ENCODE peak calls at places on chromosomes 12 and 14, in six cellular contexts. One of them, this sample, is unnamed.

GRCh38 chr12:78248321-78248720 is 417.6 kb downstream of the NAV3 start:
- DNase-seq in mesenchymal stem cell: no peak
- DNase-seq in H1: no peak
- DNase-seq in IMR-90: no peak
- DNase-seq in neuronal stem cell: no peak
- DNase-seq in mesendoderm: no peak
- DNase-seq in this sample: no peak

GRCh38 chr12:3045494-3045893 is 31.7 kb upstream of the TSPAN9 start:
- DNase-seq in mesenchymal stem cell: no peak
- DNase-seq in H1: no peak
- DNase-seq in IMR-90: no peak
- DNase-seq in neuronal stem cell: no peak
- DNase-seq in mesendoderm: no peak
- DNase-seq in this sample: no peak

GRCh38 chr14:50116986-50117385 is 614 bp upstream of the VCPKMT start:
- DNase-seq in mesenchymal stem cell: no peak
- DNase-seq in H1: no peak
- DNase-seq in IMR-90: no peak
- DNase-seq in neuronal stem cell: no peak
- DNase-seq in mesendoderm: no peak
- DNase-seq in this sample: no peak

GRCh38 chr12:66398931-66399625 is 96.8 kb downstream of the HELB start:
- DNase-seq in mesenchymal stem cell: peak; percentile 37
- DNase-seq in H1: no peak
- DNase-seq in IMR-90: peak; percentile 60
- DNase-seq in neuronal stem cell: no peak
- DNase-seq in mesendoderm: no peak
- DNase-seq in this sample: no peak

GRCh38 chr12:51941669-51942455 is 9.6 kb upstream of the ACVR1B start:
- DNase-seq in mesenchymal stem cell: no peak
- DNase-seq in H1: no peak
- DNase-seq in IMR-90: no peak
- DNase-seq in neuronal stem cell: no peak
- DNase-seq in mesendoderm: no peak
- DNase-seq in this sample: no peak

GRCh38 chr12:75825686-75826085 is 205.9 kb downstream of the PHLDA1 start:
- DNase-seq in mesenchymal stem cell: peak; percentile 72
- DNase-seq in H1: no peak
- DNase-seq in IMR-90: peak; percentile 86
- DNase-seq in neuronal stem cell: no peak
- DNase-seq in mesendoderm: no peak
- DNase-seq in this sample: no peak

GRCh38 chr12:86600664-86601231 is 344.6 kb upstream of the MGAT4C start:
- DNase-seq in mesenchymal stem cell: no peak
- DNase-seq in H1: no peak
- DNase-seq in IMR-90: no peak
- DNase-seq in neuronal stem cell: no peak
- DNase-seq in mesendoderm: no peak
- DNase-seq in this sample: peak; percentile 30

GRCh38 chr12:89084751-89085150 is 267.6 kb downstream of the DUSP6 start:
- DNase-seq in mesenchymal stem cell: peak; percentile 35
- DNase-seq in H1: no peak
- DNase-seq in IMR-90: peak; percentile 80
- DNase-seq in neuronal stem cell: no peak
- DNase-seq in mesendoderm: no peak
- DNase-seq in this sample: no peak

GRCh38 chr12:120015313-120015712 is 26.3 kb downstream of the BICDL1 start:
- DNase-seq in mesenchymal stem cell: no peak
- DNase-seq in H1: no peak
- DNase-seq in IMR-90: no peak
- DNase-seq in neuronal stem cell: no peak
- DNase-seq in mesendoderm: no peak
- DNase-seq in this sample: no peak

GRCh38 chr12:13950502-13950901 is 30.9 kb downstream of the GRIN2B start:
- DNase-seq in mesenchymal stem cell: no peak
- DNase-seq in H1: no peak
- DNase-seq in IMR-90: no peak
- DNase-seq in neuronal stem cell: no peak
- DNase-seq in mesendoderm: peak; percentile 73
- DNase-seq in this sample: no peak

GRCh38 chr14:55665067-55665700 is 85.2 kb downstream of the KTN1 start:
- DNase-seq in mesenchymal stem cell: no peak
- DNase-seq in H1: no peak
- DNase-seq in IMR-90: peak; percentile 21
- DNase-seq in neuronal stem cell: no peak
- DNase-seq in mesendoderm: no peak
- DNase-seq in this sample: no peak

GRCh38 chr14:89435527-89436273 is 18.7 kb upstream of the FOXN3 start:
- DNase-seq in mesenchymal stem cell: no peak
- DNase-seq in H1: no peak
- DNase-seq in IMR-90: no peak
- DNase-seq in neuronal stem cell: no peak
- DNase-seq in mesendoderm: no peak
- DNase-seq in this sample: no peak

GRCh38 chr12:96419576-96420254 is 19.5 kb upstream of the CDK17 start:
- DNase-seq in mesenchymal stem cell: no peak
- DNase-seq in H1: no peak
- DNase-seq in IMR-90: no peak
- DNase-seq in neuronal stem cell: no peak
- DNase-seq in mesendoderm: no peak
- DNase-seq in this sample: no peak

GRCh38 chr12:76790564-76791552 is 26.9 kb downstream of the ZDHHC17 start:
- DNase-seq in mesenchymal stem cell: peak; percentile 34
- DNase-seq in H1: no peak
- DNase-seq in IMR-90: peak; percentile 37
- DNase-seq in neuronal stem cell: no peak
- DNase-seq in mesendoderm: no peak
- DNase-seq in this sample: no peak

GRCh38 chr14:92439551-92440344 is 73.8 kb upstream of the RIN3 start:
- DNase-seq in mesenchymal stem cell: no peak
- DNase-seq in H1: no peak
- DNase-seq in IMR-90: no peak
- DNase-seq in neuronal stem cell: no peak
- DNase-seq in mesendoderm: no peak
- DNase-seq in this sample: no peak

GRCh38 chr12:63889721-63890509 is 45.4 kb downstream of the SRGAP1 start:
- DNase-seq in mesenchymal stem cell: no peak
- DNase-seq in H1: no peak
- DNase-seq in IMR-90: no peak
- DNase-seq in neuronal stem cell: no peak
- DNase-seq in mesendoderm: peak; percentile 17
- DNase-seq in this sample: no peak

GRCh38 chr14:46034305-46034704 is 617.3 kb downstream of the RPL10L start:
- DNase-seq in mesenchymal stem cell: no peak
- DNase-seq in H1: peak; percentile 15
- DNase-seq in IMR-90: no peak
- DNase-seq in neuronal stem cell: no peak
- DNase-seq in mesendoderm: peak; percentile 35
- DNase-seq in this sample: peak; percentile 44

GRCh38 chr12:95733156-95733825 is 57.3 kb downstream of the NTN4 start:
- DNase-seq in mesenchymal stem cell: peak; percentile 91
- DNase-seq in H1: no peak
- DNase-seq in IMR-90: peak; percentile 95
- DNase-seq in neuronal stem cell: no peak
- DNase-seq in mesendoderm: no peak
- DNase-seq in this sample: no peak

GRCh38 chr14:25836647-25837046 is 761.2 kb downstream of the NOVA1 start:
- DNase-seq in mesenchymal stem cell: no peak
- DNase-seq in H1: no peak
- DNase-seq in IMR-90: no peak
- DNase-seq in neuronal stem cell: no peak
- DNase-seq in mesendoderm: no peak
- DNase-seq in this sample: no peak

GRCh38 chr12:33226671-33227070 is 212.9 kb downstream of the SYT10 start:
- DNase-seq in mesenchymal stem cell: no peak
- DNase-seq in H1: no peak
- DNase-seq in IMR-90: no peak
- DNase-seq in neuronal stem cell: no peak
- DNase-seq in mesendoderm: no peak
- DNase-seq in this sample: no peak

GRCh38 chr12:53298154-53298553 is 1.3 kb upstream of the MYG1 start:
- DNase-seq in mesenchymal stem cell: peak; percentile 85
- DNase-seq in H1: no peak
- DNase-seq in IMR-90: peak; percentile 97
- DNase-seq in neuronal stem cell: no peak
- DNase-seq in mesendoderm: no peak
- DNase-seq in this sample: no peak

GRCh38 chr14:31510855-31511254 is 23.0 kb upstream of the GPR33 start:
- DNase-seq in mesenchymal stem cell: no peak
- DNase-seq in H1: no peak
- DNase-seq in IMR-90: no peak
- DNase-seq in neuronal stem cell: no peak
- DNase-seq in mesendoderm: no peak
- DNase-seq in this sample: no peak

GRCh38 chr14:68283378-68284123 is 464.0 kb downstream of the RAD51B start:
- DNase-seq in mesenchymal stem cell: no peak
- DNase-seq in H1: no peak
- DNase-seq in IMR-90: no peak
- DNase-seq in neuronal stem cell: no peak
- DNase-seq in mesendoderm: no peak
- DNase-seq in this sample: no peak

GRCh38 chr12:108773798-108774788 is 42.8 kb upstream of the CORO1C start:
- DNase-seq in mesenchymal stem cell: peak; percentile 87
- DNase-seq in H1: no peak
- DNase-seq in IMR-90: peak; percentile 68
- DNase-seq in neuronal stem cell: no peak
- DNase-seq in mesendoderm: peak; percentile 76
- DNase-seq in this sample: peak; percentile 74

GRCh38 chr12:44876554-44877275 is 600 bp upstream of the NELL2 start:
- DNase-seq in mesenchymal stem cell: peak; percentile 27
- DNase-seq in H1: peak; percentile 27
- DNase-seq in IMR-90: no peak
- DNase-seq in neuronal stem cell: peak; percentile 88
- DNase-seq in mesendoderm: peak; percentile 80
- DNase-seq in this sample: peak; percentile 88

GRCh38 chr12:98644433-98644711 is 216 bp downstream of the IKBIP start:
- DNase-seq in mesenchymal stem cell: no peak
- DNase-seq in H1: no peak
- DNase-seq in IMR-90: no peak
- DNase-seq in neuronal stem cell: no peak
- DNase-seq in mesendoderm: no peak
- DNase-seq in this sample: peak; percentile 79

GRCh38 chr14:106840258-106840657 is 1313.9 kb downstream of the TMEM121 start:
- DNase-seq in mesenchymal stem cell: no peak
- DNase-seq in H1: no peak
- DNase-seq in IMR-90: no peak
- DNase-seq in neuronal stem cell: no peak
- DNase-seq in mesendoderm: no peak
- DNase-seq in this sample: no peak

GRCh38 chr14:96631030-96631429 is 128.8 kb downstream of the PAPOLA start:
- DNase-seq in mesenchymal stem cell: no peak
- DNase-seq in H1: no peak
- DNase-seq in IMR-90: no peak
- DNase-seq in neuronal stem cell: no peak
- DNase-seq in mesendoderm: no peak
- DNase-seq in this sample: peak; percentile 15

GRCh38 chr14:96698846-96699543 is 98.2 kb upstream of the VRK1 start:
- DNase-seq in mesenchymal stem cell: no peak
- DNase-seq in H1: no peak
- DNase-seq in IMR-90: no peak
- DNase-seq in neuronal stem cell: no peak
- DNase-seq in mesendoderm: no peak
- DNase-seq in this sample: no peak

GRCh38 chr12:112121780-112122565 is 3.4 kb upstream of the TRAFD1 start:
- DNase-seq in mesenchymal stem cell: peak; percentile 89
- DNase-seq in H1: no peak
- DNase-seq in IMR-90: peak; percentile 88
- DNase-seq in neuronal stem cell: no peak
- DNase-seq in mesendoderm: peak; percentile 48
- DNase-seq in this sample: peak; percentile 44

GRCh38 chr14:23614395-23614828 is 21.8 kb upstream of the DHRS2 start:
- DNase-seq in mesenchymal stem cell: no peak
- DNase-seq in H1: no peak
- DNase-seq in IMR-90: no peak
- DNase-seq in neuronal stem cell: no peak
- DNase-seq in mesendoderm: no peak
- DNase-seq in this sample: no peak
- H2BK15ac ChIP-seq in mesenchymal stem cell: no peak overlapping the region
- H2BK15ac ChIP-seq in H1: no peak overlapping the region
- H2BK15ac ChIP-seq in IMR-90: no peak overlapping the region
- H2BK15ac ChIP-seq in neuronal stem cell: no peak overlapping the region
- H2BK15ac ChIP-seq in mesendoderm: no peak overlapping the region
- H2BK15ac ChIP-seq in this sample: no peak overlapping the region

DNA sequence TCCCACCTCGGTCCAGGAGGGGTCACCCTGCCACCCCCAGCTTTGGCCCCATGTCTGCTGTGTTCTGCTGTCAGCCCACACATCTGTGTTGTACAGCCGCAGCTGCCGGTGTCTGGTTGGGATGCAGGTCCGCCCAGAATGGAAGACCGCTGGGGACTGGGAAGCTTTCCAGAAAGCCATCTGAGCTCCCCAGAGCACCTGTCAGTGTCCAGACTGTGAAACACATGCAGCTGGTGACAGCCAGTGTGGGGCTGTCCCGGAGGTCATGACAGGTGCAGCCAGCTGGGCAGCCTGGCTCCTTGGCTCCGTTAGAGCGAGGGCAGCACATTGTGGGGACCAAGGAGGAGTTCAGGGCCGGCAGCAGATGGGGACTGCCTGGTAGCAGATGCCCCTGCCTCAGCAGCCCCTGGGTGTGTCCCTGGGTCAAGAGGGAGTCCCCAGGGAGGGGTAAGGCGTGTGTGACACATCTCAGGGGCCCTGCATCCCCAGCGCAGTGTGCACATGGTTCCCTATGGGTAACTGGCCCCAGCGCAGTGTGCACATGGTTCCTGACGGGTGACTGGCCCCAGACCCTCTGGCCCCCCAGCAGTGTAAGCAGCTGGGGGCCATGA is 16.4 kb downstream of the CEP170B start:
- DNase-seq in mesenchymal stem cell: no peak
- DNase-seq in H1: no peak
- DNase-seq in IMR-90: no peak
- DNase-seq in neuronal stem cell: no peak
- DNase-seq in mesendoderm: no peak
- DNase-seq in this sample: no peak
- H2BK15ac ChIP-seq in mesenchymal stem cell: no peak overlapping the region
- H2BK15ac ChIP-seq in H1: no peak overlapping the region
- H2BK15ac ChIP-seq in IMR-90: no peak overlapping the region
- H2BK15ac ChIP-seq in neuronal stem cell: no peak overlapping the region
- H2BK15ac ChIP-seq in mesendoderm: no peak overlapping the region
- H2BK15ac ChIP-seq in this sample: no peak overlapping the region

DNA sequence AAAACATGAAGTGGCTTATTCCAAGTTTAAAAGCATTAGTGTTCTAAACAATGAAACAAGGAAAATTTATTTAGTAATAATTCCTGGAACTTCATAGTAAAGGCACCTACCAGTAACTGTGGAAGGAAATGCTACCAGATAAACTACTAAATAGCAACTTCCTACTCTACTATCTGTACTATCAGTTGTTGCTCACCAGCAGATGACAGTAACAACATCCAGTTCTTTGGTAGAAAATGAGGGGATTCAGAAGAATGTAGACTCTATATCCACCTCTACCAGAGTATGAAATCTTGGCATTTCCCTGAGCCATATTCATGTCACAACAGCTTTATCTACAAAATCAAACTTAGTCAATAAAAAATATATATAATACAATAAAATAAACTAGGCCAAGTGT is 3.1 kb downstream of the ENTPD5 start:
- DNase-seq in mesenchymal stem cell: peak; percentile 45
- DNase-seq in H1: no peak
- DNase-seq in IMR-90: no peak
- DNase-seq in neuronal stem cell: no peak
- DNase-seq in mesendoderm: no peak
- DNase-seq in this sample: no peak
- H2BK15ac ChIP-seq in mesenchymal stem cell: no peak overlapping the region
- H2BK15ac ChIP-seq in H1: no peak overlapping the region
- H2BK15ac ChIP-seq in IMR-90: no peak overlapping the region
- H2BK15ac ChIP-seq in neuronal stem cell: no peak overlapping the region
- H2BK15ac ChIP-seq in mesendoderm: no peak overlapping the region
- H2BK15ac ChIP-seq in this sample: no peak overlapping the region

GRCh38 chr14:72463291-72463866 is 430.5 kb downstream of the DPF3 start:
- DNase-seq in mesenchymal stem cell: peak; percentile 16
- DNase-seq in H1: no peak
- DNase-seq in IMR-90: peak; percentile 2
- DNase-seq in neuronal stem cell: no peak
- DNase-seq in mesendoderm: peak; percentile 51
- DNase-seq in this sample: no peak
- H2BK15ac ChIP-seq in mesenchymal stem cell: no peak overlapping the region
- H2BK15ac ChIP-seq in H1: no peak overlapping the region
- H2BK15ac ChIP-seq in IMR-90: no peak overlapping the region
- H2BK15ac ChIP-seq in neuronal stem cell: no peak overlapping the region
- H2BK15ac ChIP-seq in mesendoderm: no peak overlapping the region
- H2BK15ac ChIP-seq in this sample: no peak overlapping the region

This sample was measured in H9.